ENCODE peak calls at places on chromosomes 13 and 19, in seven cellular contexts. R is IMR-90; I is stimulated activated naive CD4-positive, alpha-beta T cell treated with Interleukin-2 at 50 U/mL for 16 hours; B is MV-4-11; K is NCI-H1417 treated with DMSO at 0.1 percent for 48 hours; M is Kasumi-1; C is AG04449. E is an unnamed sample.

GRCh38 chr13:45564108-45564507 is 51.4 kb downstream of the ERICH6B start:
- DNase-seq in R (peak), I (no peak), B (peak), K (no peak), M (no peak), C (peak), E (peak)

GRCh38 chr19:10452726-10453620 is 32.6 kb downstream of the PDE4A start:
- DNase-seq in R (no peak), I (no peak), B (no peak), K (no peak), M (no peak), C (no peak), E (peak)

GRCh38 chr19:4256563-4256962 is 9.7 kb downstream of the YJU2 start:
- DNase-seq in R (no peak), I (no peak), B (no peak), K (no peak), M (peak), C (no peak), E (peak)

GRCh38 chr19:38806371-38806770 is 6.4 kb downstream of the LGALS4 start:
- DNase-seq in R (no peak), I (no peak), B (no peak), K (no peak), M (no peak), C (no peak), E (no peak)

GRCh38 chr13:109881347-109881725 is 95.0 kb upstream of the IRS2 start:
- DNase-seq in R (no peak), I (no peak), B (no peak), K (no peak), M (no peak), C (no peak), E (no peak)

GRCh38 chr19:16233836-16234551 is 36.3 kb downstream of the AP1M1 start:
- DNase-seq in R (no peak), I (no peak), B (no peak), K (no peak), M (peak), C (no peak), E (peak)

GRCh38 chr13:79228972-79229371 is 177.1 kb downstream of the RBM26 start:
- DNase-seq in R (no peak), I (no peak), B (no peak), K (no peak), M (no peak), C (no peak), E (no peak)

GRCh38 chr13:25301347-25302113 is at the start of gene NUP58:
- DNase-seq in R (peak), I (peak), B (peak), K (peak), M (peak), C (peak), E (peak)

GRCh38 chr13:40982772-40983171 is 36.3 kb downstream of the ELF1 start:
- DNase-seq in R (peak), I (peak), B (peak), K (no peak), M (peak), C (no peak), E (peak)

E was measured in NB4.